ENCODE peak calls at places on chromosomes 11 and 22, in ten cellular contexts. I is neural progenitor cell, B is mucosa of descending colon, H is omental fat pad, R is IMR-90, A is HFF-Myc, C is dorsolateral prefrontal cortex, N is GM12865, O is esophagus muscularis mucosa, V is WERI-Rb-1. F is an unnamed sample.

GRCh38 chr11:64569300-64569970 is 21.6 kb upstream of the SLC22A12 start:
- DNase-seq in I (no peak), B (no peak), H (no peak), R (no peak), A (no peak), C (no peak), N (no peak), O (no peak), V (no peak), F (no peak)

GRCh38 chr11:70159612-70160570 is 43.2 kb upstream of the FADD start:
- DNase-seq in I (no peak), B (peak), H (no peak), R (peak), A (no peak), C (no peak), N (no peak), O (no peak), V (no peak), F (no peak)

GRCh38 chr22:27255580-27255979 is 546.0 kb downstream of the MN1 start:
- DNase-seq in I (no peak), B (no peak), H (no peak), R (no peak), A (no peak), C (no peak), N (no peak), O (no peak), V (no peak), F (no peak)

GRCh38 chr22:26168934-26169311 is 339 bp upstream of the SEZ6L start:
- DNase-seq in I (no peak), B (no peak), H (no peak), R (no peak), A (no peak), C (peak), N (no peak), O (no peak), V (peak), F (no peak)

GRCh38 chr22:22019659-22020424 is 37.3 kb upstream of the TOP3B start:
- DNase-seq in I (no peak), B (no peak), H (no peak), R (no peak), A (no peak), C (no peak), N (no peak), O (no peak), V (no peak), F (no peak)

GRCh38 chr11:130705670-130706421 is 210.4 kb downstream of the SNX19 start:
- DNase-seq in I (no peak), B (no peak), H (no peak), R (no peak), A (no peak), C (no peak), N (no peak), O (peak), V (no peak), F (no peak)

GRCh38 chr22:37804502-37804885 is 3.2 kb upstream of the GCAT start:
- DNase-seq in I (peak), B (peak), H (no peak), R (no peak), A (no peak), C (no peak), N (no peak), O (no peak), V (no peak), F (peak)

GRCh38 chr11:115241899-115242298 is 262.3 kb downstream of the CADM1 start:
- DNase-seq in I (no peak), B (no peak), H (no peak), R (no peak), A (no peak), C (no peak), N (no peak), O (no peak), V (no peak), F (no peak)

GRCh38 chr11:91768783-91769182 is 455.8 kb upstream of the FAT3 start:
- DNase-seq in I (no peak), B (no peak), H (no peak), R (no peak), A (no peak), C (no peak), N (no peak), O (no peak), V (no peak), F (no peak)

GRCh38 chr22:45948081-45948648 is 28.8 kb downstream of the WNT7B start:
- DNase-seq in I (no peak), B (no peak), H (no peak), R (no peak), A (no peak), C (no peak), N (no peak), O (no peak), V (no peak), F (no peak)

GRCh38 chr11:45180888-45181594 is 34.6 kb downstream of the PRDM11 start:
- DNase-seq in I (peak), B (peak), H (no peak), R (peak), A (no peak), C (no peak), N (peak), O (no peak), V (peak), F (peak)

GRCh38 chr11:40686765-40687164 is 772.7 kb downstream of the LRRC4C start:
- DNase-seq in I (no peak), B (no peak), H (no peak), R (no peak), A (no peak), C (no peak), N (peak), O (no peak), V (no peak), F (no peak)

GRCh38 chr11:16609769-16610168 is 128.7 kb upstream of the C11orf58 start:
- DNase-seq in I (no peak), B (no peak), H (no peak), R (no peak), A (no peak), C (no peak), N (no peak), O (no peak), V (no peak), F (no peak)

GRCh38 chr11:75565221-75565814 is 3.3 kb downstream of the SERPINH1 start:
- DNase-seq in I (no peak), B (no peak), H (no peak), R (peak), A (peak), C (no peak), N (no peak), O (no peak), V (no peak), F (no peak)

GRCh38 chr11:4203603-4204360 is 109.2 kb downstream of the RRM1 start:
- DNase-seq in I (peak), B (no peak), H (no peak), R (no peak), A (no peak), C (no peak), N (no peak), O (no peak), V (no peak), F (no peak)

GRCh38 chr11:74015919-74016684 is 7.2 kb upstream of the UCP3 start:
- DNase-seq in I (no peak), B (no peak), H (no peak), R (no peak), A (no peak), C (no peak), N (no peak), O (no peak), V (no peak), F (no peak)

GRCh38 chr11:106601637-106602297 is 416.5 kb downstream of the GUCY1A2 start:
- DNase-seq in I (no peak), B (no peak), H (no peak), R (no peak), A (no peak), C (no peak), N (no peak), O (no peak), V (no peak), F (no peak)

GRCh38 chr11:134452026-134452848 is 40.2 kb upstream of the B3GAT1 start:
- DNase-seq in I (no peak), B (no peak), H (no peak), R (no peak), A (no peak), C (peak), N (no peak), O (no peak), V (no peak), F (no peak)

GRCh38 chr11:13008625-13009475 is at the start of gene RASSF10:
- DNase-seq in I (peak), B (peak), H (no peak), R (no peak), A (no peak), C (peak), N (no peak), O (no peak), V (peak), F (peak)

GRCh38 chr11:102452461-102453285 is at the start of gene TMEM123:
- DNase-seq in I (peak), B (peak), H (peak), R (peak), A (no peak), C (peak), N (peak), O (peak), V (peak), F (peak)

GRCh38 chr11:12745787-12746186 is 71.6 kb downstream of the TEAD1 start:
- DNase-seq in I (peak), B (no peak), H (no peak), R (no peak), A (no peak), C (no peak), N (no peak), O (no peak), V (no peak), F (no peak)

GRCh38 chr11:66192181-66192888 is 76.1 kb upstream of the RAB1B start:
- DNase-seq in I (no peak), B (no peak), H (no peak), R (no peak), A (no peak), C (peak), N (no peak), O (no peak), V (no peak), F (no peak)

GRCh38 chr22:38214248-38215056 is 12.7 kb downstream of the MAFF start:
- DNase-seq in I (peak), B (peak), H (no peak), R (peak), A (no peak), C (peak), N (peak), O (no peak), V (no peak), F (peak)

GRCh38 chr22:27253541-27253940 is 548.0 kb downstream of the MN1 start:
- DNase-seq in I (no peak), B (no peak), H (no peak), R (no peak), A (no peak), C (no peak), N (no peak), O (no peak), V (no peak), F (no peak)

GRCh38 chr11:64501500-64502427 is 89.3 kb upstream of the SLC22A12 start:
- DNase-seq in I (no peak), B (peak), H (no peak), R (no peak), A (no peak), C (no peak), N (no peak), O (no peak), V (no peak), F (no peak)

GRCh38 chr22:36764641-36765040 is 11.3 kb downstream of the IFT27 start:
- DNase-seq in I (no peak), B (no peak), H (no peak), R (no peak), A (no peak), C (peak), N (no peak), O (no peak), V (no peak), F (no peak)

GRCh38 chr11:68315581-68315920 is 3.2 kb downstream of the LRP5 start:
- DNase-seq in I (no peak), B (peak), H (no peak), R (no peak), A (no peak), C (no peak), N (no peak), O (no peak), V (no peak), F (no peak)

GRCh38 chr22:49545606-49546005 is 282.1 kb downstream of the BRD1 start:
- DNase-seq in I (no peak), B (no peak), H (no peak), R (no peak), A (no peak), C (no peak), N (no peak), O (no peak), V (no peak), F (no peak)

GRCh38 chr11:10298342-10298741 is 4.3 kb upstream of the SBF2 start:
- DNase-seq in I (no peak), B (no peak), H (no peak), R (peak), A (no peak), C (no peak), N (peak), O (no peak), V (no peak), F (no peak)

GRCh38 chr11:134040386-134041297 is 28.2 kb upstream of the JAM3 start:
- DNase-seq in I (no peak), B (no peak), H (no peak), R (peak), A (no peak), C (no peak), N (no peak), O (no peak), V (peak), F (no peak)

GRCh38 chr11:88354909-88355308 is 17.4 kb upstream of the CTSC start:
- DNase-seq in I (no peak), B (no peak), H (no peak), R (no peak), A (no peak), C (no peak), N (peak), O (no peak), V (no peak), F (no peak)

GRCh38 chr11:65900125-65900898 is at the start of gene FOSL1:
- DNase-seq in I (peak), B (peak), H (peak), R (peak), A (no peak), C (peak), N (peak), O (peak), V (peak), F (no peak)

GRCh38 chr22:31248965-31249940 is 37.2 kb downstream of the LIMK2 start:
- DNase-seq in I (no peak), B (no peak), H (no peak), R (no peak), A (no peak), C (peak), N (no peak), O (no peak), V (peak), F (no peak)

GRCh38 chr22:41964106-41964494 is 5.1 kb upstream of the SEPTIN3 start:
- DNase-seq in I (no peak), B (no peak), H (no peak), R (no peak), A (no peak), C (no peak), N (no peak), O (no peak), V (no peak), F (no peak)

GRCh38 chr11:124889692-124890091 is 8.0 kb downstream of the ROBO4 start:
- DNase-seq in I (no peak), B (no peak), H (no peak), R (no peak), A (no peak), C (no peak), N (no peak), O (no peak), V (no peak), F (no peak)

GRCh38 chr11:124892131-124892530 is 5.5 kb downstream of the ROBO4 start:
- DNase-seq in I (no peak), B (no peak), H (no peak), R (no peak), A (no peak), C (no peak), N (no peak), O (no peak), V (peak), F (no peak)

GRCh38 chr11:124892750-124893454 is 4.8 kb downstream of the ROBO4 start:
- DNase-seq in I (no peak), B (no peak), H (no peak), R (no peak), A (no peak), C (no peak), N (no peak), O (no peak), V (no peak), F (no peak)

GRCh38 chr11:124890701-124891389 is 6.8 kb downstream of the ROBO4 start:
- DNase-seq in I (no peak), B (no peak), H (no peak), R (no peak), A (no peak), C (no peak), N (no peak), O (no peak), V (no peak), F (no peak)

GRCh38 chr11:124891390-124891861 is 6.2 kb downstream of the ROBO4 start:
- DNase-seq in I (no peak), B (no peak), H (no peak), R (no peak), A (no peak), C (no peak), N (no peak), O (no peak), V (peak), F (no peak)
- TF ChIP-seq CTCF in I (no peak), B (no peak), H (no peak), R (peak), A (peak), C (no peak), N (no peak), O (no peak), V (peak), F (no peak)

GRCh38 chr11:127859941-127860354 is 727.4 kb downstream of the ETS1 start:
- DNase-seq in I (no peak), B (no peak), H (no peak), R (no peak), A (no peak), C (no peak), N (no peak), O (no peak), V (no peak), F (no peak)
- TF ChIP-seq CTCF in I (no peak), B (no peak), H (no peak), R (no peak), A (no peak), C (no peak), N (no peak), O (no peak), V (no peak), F (no peak)

GRCh38 chr11:113906038-113906437 is 1.4 kb downstream of the HTR3B start:
- DNase-seq in I (peak), B (peak), H (no peak), R (peak), A (no peak), C (no peak), N (peak), O (no peak), V (peak), F (no peak)
- TF ChIP-seq CTCF in I (peak), B (no peak), H (no peak), R (peak), A (peak), C (no peak), N (no peak), O (no peak), V (peak), F (no peak)

DNA sequence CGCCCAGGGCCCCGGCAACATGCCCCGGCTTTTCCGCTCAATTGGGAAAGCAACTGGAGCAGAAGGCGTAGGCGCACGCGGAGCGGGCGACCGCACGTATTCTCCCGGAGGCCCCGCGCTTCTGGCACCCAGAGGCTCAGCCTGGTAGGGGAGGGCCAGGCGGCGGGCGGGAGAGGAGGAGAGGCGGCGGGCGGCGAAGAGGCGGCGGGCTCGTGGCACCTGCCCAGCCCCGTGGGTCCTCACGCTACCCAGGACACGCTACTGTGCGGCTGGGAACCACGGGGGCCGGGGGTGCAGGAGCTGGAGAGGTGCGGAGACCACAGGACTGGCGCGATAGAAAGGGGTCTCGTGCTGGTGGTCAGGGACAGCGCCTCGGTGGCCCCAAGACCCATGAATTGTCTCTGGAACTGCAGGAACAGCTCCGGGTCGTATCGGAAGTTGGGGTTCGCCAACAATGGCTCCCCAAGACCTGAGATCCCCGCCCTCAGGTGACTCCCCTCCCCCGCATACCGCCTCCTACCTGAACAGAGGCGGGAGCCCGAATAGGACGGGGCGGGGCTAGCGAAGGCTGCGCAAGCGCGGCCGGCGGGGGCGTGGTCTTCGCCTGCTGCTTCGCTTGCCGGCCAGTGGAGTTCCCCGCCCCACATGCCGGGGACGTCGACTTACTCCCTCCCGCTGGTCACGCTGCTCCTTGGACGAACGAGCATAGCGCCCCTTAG is at the start of gene SLC37A4:
- DNase-seq in I (peak), B (peak), H (peak), R (peak), A (peak), C (peak), N (peak), O (peak), V (peak), F (peak)
- TF ChIP-seq CTCF in I (no peak), B (peak), H (no peak), R (peak), A (no peak), C (no peak), N (peak), O (no peak), V (peak), F (no peak)

GRCh38 chr11:103484545-103484944 is 375.3 kb downstream of the DYNC2H1 start:
- DNase-seq in I (no peak), B (no peak), H (no peak), R (no peak), A (no peak), C (no peak), N (no peak), O (no peak), V (no peak), F (no peak)
- TF ChIP-seq CTCF in I (no peak), B (no peak), H (no peak), R (no peak), A (peak), C (no peak), N (no peak), O (no peak), V (no peak), F (no peak)

GRCh38 chr22:47034076-47034808 is 271.8 kb downstream of the TBC1D22A start:
- DNase-seq in I (no peak), B (peak), H (no peak), R (no peak), A (no peak), C (no peak), N (no peak), O (no peak), V (no peak), F (no peak)

GRCh38 chr22:47036352-47036751 is 273.9 kb downstream of the TBC1D22A start:
- DNase-seq in I (no peak), B (peak), H (no peak), R (no peak), A (no peak), C (no peak), N (no peak), O (no peak), V (no peak), F (peak)

GRCh38 chr22:47033648-47034000 is 271.2 kb downstream of the TBC1D22A start:
- DNase-seq in I (no peak), B (peak), H (no peak), R (no peak), A (no peak), C (no peak), N (no peak), O (no peak), V (no peak), F (no peak)

GRCh38 chr22:47035443-47035881 is 273.0 kb downstream of the TBC1D22A start:
- DNase-seq in I (no peak), B (peak), H (no peak), R (no peak), A (no peak), C (no peak), N (no peak), O (no peak), V (no peak), F (no peak)

GRCh38 chr22:47034905-47035419 is 272.5 kb downstream of the TBC1D22A start:
- DNase-seq in I (no peak), B (peak), H (no peak), R (no peak), A (no peak), C (no peak), N (no peak), O (no peak), V (peak), F (no peak)
- TF ChIP-seq CTCF in I (no peak), B (no peak), H (no peak), R (no peak), A (no peak), C (no peak), N (no peak), O (no peak), V (peak), F (no peak)

GRCh38 chr11:62591448-62592215 is at the start of gene TUT1:
- DNase-seq in I (peak), B (peak), H (peak), R (peak), A (peak), C (peak), N (peak), O (peak), V (peak), F (peak)
- TF ChIP-seq CTCF in I (peak), B (no peak), H (no peak), R (no peak), A (no peak), C (no peak), N (no peak), O (no peak), V (no peak), F (no peak)

DNA sequence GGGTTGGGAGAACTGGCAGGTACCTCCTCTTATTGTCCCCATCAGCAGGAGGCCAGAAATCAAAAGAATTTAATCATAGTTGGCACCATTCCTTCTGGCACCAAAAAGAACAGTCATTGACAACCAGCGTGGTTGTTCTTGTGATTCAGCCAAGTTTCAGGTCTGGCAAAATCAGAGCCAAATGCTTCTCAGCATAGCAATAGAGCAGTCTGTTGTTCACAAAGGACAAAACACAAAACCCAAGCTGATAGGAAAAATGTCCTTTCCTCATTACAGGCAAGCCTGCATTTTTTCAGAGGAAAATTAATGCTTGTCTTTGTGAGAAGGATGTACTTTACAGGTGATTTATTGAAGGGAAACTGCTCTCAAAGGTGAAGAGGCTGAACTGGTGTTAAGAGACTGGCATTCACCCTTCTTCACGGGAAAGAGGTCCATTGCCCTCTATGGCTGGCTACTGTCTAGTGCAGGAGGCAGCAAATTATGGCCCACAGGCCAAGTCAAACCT is 241.8 kb upstream of the ARHGAP42 start:
- DNase-seq in I (peak), B (no peak), H (no peak), R (no peak), A (no peak), C (no peak), N (no peak), O (no peak), V (no peak), F (no peak)
- TF ChIP-seq CTCF in I (peak), B (no peak), H (no peak), R (no peak), A (no peak), C (no peak), N (no peak), O (peak), V (no peak), F (no peak)